ENCODE peak calls at places on chromosomes 12 and 14, in eight cellular contexts. One of them, this sample, is unnamed.

GRCh38 chr14:35399083-35399807 is 5.3 kb downstream of the NFKBIA start:
- DNase-seq in colonic mucosa: no peak
- DNase-seq in astrocyte of the cerebellum: no peak
- DNase-seq in fibroblast of the aortic adventitia: no peak
- DNase-seq in sigmoid colon: no peak
- DNase-seq in tibial artery: no peak
- DNase-seq in uterus: no peak
- DNase-seq in CD4-positive, CD25-positive, alpha-beta regulatory T cell: peak; percentile 14
- DNase-seq in this sample: no peak

GRCh38 chr14:38723954-38724353 is 379.1 kb downstream of the SEC23A start:
- DNase-seq in colonic mucosa: no peak
- DNase-seq in astrocyte of the cerebellum: no peak
- DNase-seq in fibroblast of the aortic adventitia: no peak
- DNase-seq in sigmoid colon: no peak
- DNase-seq in tibial artery: no peak
- DNase-seq in uterus: no peak
- DNase-seq in CD4-positive, CD25-positive, alpha-beta regulatory T cell: no peak
- DNase-seq in this sample: no peak

GRCh38 chr14:51776102-51776894 is 84.1 kb upstream of the GNG2 start:
- DNase-seq in colonic mucosa: peak; percentile 27
- DNase-seq in astrocyte of the cerebellum: peak; percentile 58
- DNase-seq in fibroblast of the aortic adventitia: peak; percentile 79
- DNase-seq in sigmoid colon: peak; percentile 75
- DNase-seq in tibial artery: no peak
- DNase-seq in uterus: peak; percentile 74
- DNase-seq in CD4-positive, CD25-positive, alpha-beta regulatory T cell: peak; percentile 10
- DNase-seq in this sample: peak; percentile 25

GRCh38 chr14:47278233-47278842 is 397.1 kb downstream of the MDGA2 start:
- DNase-seq in colonic mucosa: peak; percentile 57
- DNase-seq in astrocyte of the cerebellum: no peak
- DNase-seq in fibroblast of the aortic adventitia: no peak
- DNase-seq in sigmoid colon: no peak
- DNase-seq in tibial artery: no peak
- DNase-seq in uterus: no peak
- DNase-seq in CD4-positive, CD25-positive, alpha-beta regulatory T cell: no peak
- DNase-seq in this sample: no peak

GRCh38 chr14:89418452-89418851 is 1.4 kb upstream of the FOXN3 start:
- DNase-seq in colonic mucosa: no peak
- DNase-seq in astrocyte of the cerebellum: no peak
- DNase-seq in fibroblast of the aortic adventitia: no peak
- DNase-seq in sigmoid colon: peak; percentile 59
- DNase-seq in tibial artery: no peak
- DNase-seq in uterus: no peak
- DNase-seq in CD4-positive, CD25-positive, alpha-beta regulatory T cell: no peak
- DNase-seq in this sample: no peak

GRCh38 chr12:65016881-65017650 is 104.0 kb downstream of the WIF1 start:
- DNase-seq in colonic mucosa: no peak
- DNase-seq in astrocyte of the cerebellum: no peak
- DNase-seq in fibroblast of the aortic adventitia: no peak
- DNase-seq in sigmoid colon: no peak
- DNase-seq in tibial artery: no peak
- DNase-seq in uterus: no peak
- DNase-seq in CD4-positive, CD25-positive, alpha-beta regulatory T cell: no peak
- DNase-seq in this sample: no peak

GRCh38 chr12:123083661-123084571 is 67.0 kb downstream of the PITPNM2 start:
- DNase-seq in colonic mucosa: no peak
- DNase-seq in astrocyte of the cerebellum: no peak
- DNase-seq in fibroblast of the aortic adventitia: no peak
- DNase-seq in sigmoid colon: no peak
- DNase-seq in tibial artery: no peak
- DNase-seq in uterus: no peak
- DNase-seq in CD4-positive, CD25-positive, alpha-beta regulatory T cell: no peak
- DNase-seq in this sample: no peak

GRCh38 chr12:67943295-67943892 is 45.9 kb upstream of the IFNG-AS1 start:
- DNase-seq in colonic mucosa: peak; percentile 86
- DNase-seq in astrocyte of the cerebellum: peak; percentile 75
- DNase-seq in fibroblast of the aortic adventitia: peak; percentile 86
- DNase-seq in sigmoid colon: peak; percentile 80
- DNase-seq in tibial artery: no peak
- DNase-seq in uterus: peak; percentile 37
- DNase-seq in CD4-positive, CD25-positive, alpha-beta regulatory T cell: peak; percentile 66
- DNase-seq in this sample: peak; percentile 78

GRCh38 chr12:52741378-52742195 is 35.6 kb downstream of the KRT76 start:
- DNase-seq in colonic mucosa: peak; percentile 69
- DNase-seq in astrocyte of the cerebellum: peak; percentile 39
- DNase-seq in fibroblast of the aortic adventitia: peak; percentile 61
- DNase-seq in sigmoid colon: no peak
- DNase-seq in tibial artery: no peak
- DNase-seq in uterus: peak; percentile 26
- DNase-seq in CD4-positive, CD25-positive, alpha-beta regulatory T cell: peak; percentile 39
- DNase-seq in this sample: peak; percentile 25

GRCh38 chr14:43754838-43755237 is 752.2 kb downstream of the FSCB start:
- DNase-seq in colonic mucosa: no peak
- DNase-seq in astrocyte of the cerebellum: no peak
- DNase-seq in fibroblast of the aortic adventitia: no peak
- DNase-seq in sigmoid colon: no peak
- DNase-seq in tibial artery: no peak
- DNase-seq in uterus: no peak
- DNase-seq in CD4-positive, CD25-positive, alpha-beta regulatory T cell: no peak
- DNase-seq in this sample: no peak

DNA sequence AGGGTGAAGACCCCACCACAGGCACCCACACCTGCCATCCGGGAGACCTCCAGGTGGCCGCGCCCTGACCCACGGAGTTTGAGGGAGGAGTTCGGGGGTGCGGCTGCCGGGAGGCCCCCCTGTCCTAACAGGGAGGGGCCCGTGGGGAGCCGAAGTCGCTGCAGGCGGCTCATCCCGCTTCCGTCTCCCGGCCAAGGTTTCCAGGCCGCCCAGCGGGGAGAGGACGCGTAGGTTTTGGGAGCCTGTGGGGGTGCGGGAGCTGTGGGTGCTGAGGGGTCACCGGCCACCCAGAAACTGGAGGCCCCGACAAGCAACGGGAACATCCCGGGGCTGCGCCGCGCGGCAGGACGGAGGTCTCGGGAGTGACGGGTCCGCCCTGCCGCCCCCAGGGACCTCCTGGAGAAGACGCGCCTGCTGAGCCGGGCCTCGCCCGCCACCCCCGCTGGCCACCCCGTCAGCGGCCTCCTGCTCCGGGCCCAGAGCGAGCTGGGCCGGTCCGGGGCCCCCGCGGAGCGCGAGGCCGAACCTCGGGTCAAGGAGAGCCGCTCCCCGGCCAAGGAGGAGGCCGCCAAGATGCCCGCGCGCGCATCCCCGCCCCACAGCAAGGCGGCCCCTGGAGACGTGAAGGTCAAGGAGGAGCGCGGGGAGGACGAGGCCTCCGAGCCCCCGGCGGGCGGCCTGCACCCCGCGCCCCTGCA is 27.7 kb downstream of the LRCOL1 start:
- DNase-seq in colonic mucosa: no peak
- DNase-seq in astrocyte of the cerebellum: no peak
- DNase-seq in fibroblast of the aortic adventitia: no peak
- DNase-seq in sigmoid colon: no peak
- DNase-seq in tibial artery: no peak
- DNase-seq in uterus: no peak
- DNase-seq in CD4-positive, CD25-positive, alpha-beta regulatory T cell: no peak
- DNase-seq in this sample: no peak
- H3K4me3 ChIP-seq in colonic mucosa: no peak overlapping the region
- H3K4me3 ChIP-seq in astrocyte of the cerebellum: no peak overlapping the region
- H3K4me3 ChIP-seq in fibroblast of the aortic adventitia: no peak overlapping the region
- H3K4me3 ChIP-seq in sigmoid colon: peak overlapping the region; percentile 27
- H3K4me3 ChIP-seq in tibial artery: peak overlapping the region; percentile 23
- H3K4me3 ChIP-seq in uterus: peak overlapping the region; percentile 7
- H3K4me3 ChIP-seq in CD4-positive, CD25-positive, alpha-beta regulatory T cell: no peak overlapping the region
- H3K4me3 ChIP-seq in this sample: no peak overlapping the region

DNA sequence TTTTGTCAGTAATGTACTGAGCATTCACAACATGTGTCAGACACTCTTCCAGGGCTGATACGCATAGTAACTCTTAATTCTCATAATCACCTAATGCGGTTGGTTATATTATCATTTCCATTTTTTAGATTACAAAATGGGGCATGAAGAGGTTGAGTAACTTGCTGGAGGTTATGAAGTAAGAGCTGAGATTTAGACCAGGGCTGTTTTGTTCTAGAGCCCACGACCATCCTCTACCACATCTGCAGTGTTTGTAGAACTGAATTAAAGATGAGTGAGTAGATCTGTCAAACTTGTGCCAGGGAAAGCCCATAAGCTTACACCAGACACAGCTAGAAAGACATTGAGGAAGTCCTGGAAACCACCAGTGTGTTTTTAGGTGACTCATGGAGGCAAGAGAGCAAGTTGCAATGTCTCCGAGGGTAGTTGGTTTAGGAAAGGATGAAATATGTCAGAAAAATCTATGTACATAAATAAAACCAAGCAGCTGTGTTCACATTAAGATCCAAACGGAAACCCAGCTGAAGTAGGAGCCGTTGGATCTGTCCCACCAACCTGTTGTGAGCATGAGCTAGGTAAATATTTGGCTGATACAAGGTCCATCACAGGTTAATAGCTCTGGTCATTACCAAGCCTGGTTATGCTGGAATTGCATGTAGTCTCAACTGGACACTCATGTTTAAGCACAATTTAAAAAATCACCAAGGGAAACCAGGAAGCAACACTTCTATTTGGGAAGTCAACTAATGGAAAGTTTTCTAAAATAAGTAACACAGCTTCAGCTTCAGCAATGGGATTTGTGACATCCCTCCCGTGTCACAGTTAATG is 49.9 kb upstream of the PLEKHG3 start:
- DNase-seq in colonic mucosa: no peak
- DNase-seq in astrocyte of the cerebellum: peak; percentile 47
- DNase-seq in fibroblast of the aortic adventitia: peak; percentile 74
- DNase-seq in sigmoid colon: no peak
- DNase-seq in tibial artery: no peak
- DNase-seq in uterus: no peak
- DNase-seq in CD4-positive, CD25-positive, alpha-beta regulatory T cell: no peak
- DNase-seq in this sample: no peak
- H3K4me3 ChIP-seq in colonic mucosa: no peak overlapping the region
- H3K4me3 ChIP-seq in astrocyte of the cerebellum: no peak overlapping the region
- H3K4me3 ChIP-seq in fibroblast of the aortic adventitia: no peak overlapping the region
- H3K4me3 ChIP-seq in sigmoid colon: no peak overlapping the region
- H3K4me3 ChIP-seq in tibial artery: no peak overlapping the region
- H3K4me3 ChIP-seq in uterus: no peak overlapping the region
- H3K4me3 ChIP-seq in CD4-positive, CD25-positive, alpha-beta regulatory T cell: no peak overlapping the region
- H3K4me3 ChIP-seq in this sample: no peak overlapping the region

DNA sequence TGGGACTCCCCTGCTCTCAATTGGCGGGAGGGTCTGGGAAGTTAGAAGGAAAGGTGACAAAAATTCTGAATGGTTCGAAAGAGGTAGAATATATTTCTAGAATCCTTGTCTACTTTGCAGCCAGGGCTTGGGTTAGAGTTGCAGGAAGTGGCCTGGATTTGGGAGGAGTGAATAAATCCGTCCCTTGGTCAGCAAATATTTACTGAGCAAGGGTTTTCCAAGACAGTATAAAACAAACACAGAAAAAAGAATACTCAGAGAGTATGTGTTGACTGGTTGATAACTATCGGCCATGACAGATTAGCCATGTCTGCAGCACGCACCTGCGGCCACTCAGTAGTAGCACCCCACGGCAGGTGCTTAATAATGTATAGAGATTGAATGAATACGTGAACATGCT is 3.5 kb downstream of the LAG3 start:
- DNase-seq in colonic mucosa: no peak
- DNase-seq in astrocyte of the cerebellum: no peak
- DNase-seq in fibroblast of the aortic adventitia: no peak
- DNase-seq in sigmoid colon: no peak
- DNase-seq in tibial artery: no peak
- DNase-seq in uterus: no peak
- DNase-seq in CD4-positive, CD25-positive, alpha-beta regulatory T cell: no peak
- DNase-seq in this sample: no peak
- H3K4me3 ChIP-seq in colonic mucosa: no peak overlapping the region
- H3K4me3 ChIP-seq in astrocyte of the cerebellum: no peak overlapping the region
- H3K4me3 ChIP-seq in fibroblast of the aortic adventitia: no peak overlapping the region
- H3K4me3 ChIP-seq in sigmoid colon: no peak overlapping the region
- H3K4me3 ChIP-seq in tibial artery: no peak overlapping the region
- H3K4me3 ChIP-seq in uterus: no peak overlapping the region
- H3K4me3 ChIP-seq in CD4-positive, CD25-positive, alpha-beta regulatory T cell: no peak overlapping the region
- H3K4me3 ChIP-seq in this sample: no peak overlapping the region

DNA sequence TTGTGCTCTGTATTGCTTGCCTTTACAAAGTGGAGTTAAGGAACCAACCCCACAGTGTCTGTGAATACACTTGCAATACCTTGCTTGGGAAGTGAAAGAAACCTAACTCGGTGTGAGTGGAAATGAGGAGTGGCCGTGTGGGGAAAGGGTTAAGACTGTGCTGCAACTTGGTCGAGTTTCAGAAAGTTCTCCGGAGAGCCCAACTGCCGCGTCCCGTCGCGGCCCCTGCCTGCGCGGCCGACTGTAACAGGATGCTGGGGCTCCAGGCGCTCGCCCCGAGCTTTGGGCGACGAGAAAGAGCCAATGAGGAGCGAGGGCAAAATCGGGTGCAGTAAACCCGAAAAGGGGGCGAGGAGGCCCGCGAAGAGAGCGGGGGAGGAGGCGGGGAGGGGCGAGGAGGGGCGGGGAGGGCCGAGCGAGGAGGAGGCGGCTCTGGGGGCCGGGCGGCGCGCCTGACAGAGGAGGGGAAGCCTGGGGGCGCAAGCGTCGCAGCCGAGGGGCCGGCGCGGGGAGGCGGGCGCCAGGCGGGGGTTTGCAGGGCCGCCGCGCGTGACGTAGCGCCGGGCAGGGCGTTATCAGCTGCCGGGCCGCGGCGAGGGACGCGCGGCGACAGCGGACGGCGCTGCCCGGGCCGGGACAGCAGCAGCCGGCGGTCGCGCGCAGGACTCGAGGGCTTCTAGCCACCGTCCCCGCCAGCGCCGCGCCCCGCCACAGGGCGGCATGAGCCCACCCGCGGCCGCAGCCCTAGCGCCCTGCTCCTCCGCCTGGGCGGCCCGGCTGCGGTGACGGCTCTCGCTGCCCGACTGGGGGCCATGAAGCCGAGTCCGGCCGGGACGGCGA is at the start of gene DACT1:
- DNase-seq in colonic mucosa: peak; percentile 59
- DNase-seq in astrocyte of the cerebellum: peak; percentile 56
- DNase-seq in fibroblast of the aortic adventitia: peak; percentile 88
- DNase-seq in sigmoid colon: peak; percentile 84
- DNase-seq in tibial artery: peak; percentile 81
- DNase-seq in uterus: peak; percentile 79
- DNase-seq in CD4-positive, CD25-positive, alpha-beta regulatory T cell: peak; percentile 4
- DNase-seq in this sample: peak; percentile 45
- H3K4me3 ChIP-seq in colonic mucosa: peak within 1 kb of the TSS; percentile 81
- H3K4me3 ChIP-seq in astrocyte of the cerebellum: peak within 1 kb of the TSS; percentile 77
- H3K4me3 ChIP-seq in fibroblast of the aortic adventitia: peak within 1 kb of the TSS; percentile 86
- H3K4me3 ChIP-seq in sigmoid colon: peak within 1 kb of the TSS; percentile 76
- H3K4me3 ChIP-seq in tibial artery: peak within 1 kb of the TSS; percentile 95
- H3K4me3 ChIP-seq in uterus: peak within 1 kb of the TSS; percentile 95
- H3K4me3 ChIP-seq in CD4-positive, CD25-positive, alpha-beta regulatory T cell: peak within 1 kb of the TSS; percentile 66
- H3K4me3 ChIP-seq in this sample: peak within 1 kb of the TSS; percentile 58

DNA sequence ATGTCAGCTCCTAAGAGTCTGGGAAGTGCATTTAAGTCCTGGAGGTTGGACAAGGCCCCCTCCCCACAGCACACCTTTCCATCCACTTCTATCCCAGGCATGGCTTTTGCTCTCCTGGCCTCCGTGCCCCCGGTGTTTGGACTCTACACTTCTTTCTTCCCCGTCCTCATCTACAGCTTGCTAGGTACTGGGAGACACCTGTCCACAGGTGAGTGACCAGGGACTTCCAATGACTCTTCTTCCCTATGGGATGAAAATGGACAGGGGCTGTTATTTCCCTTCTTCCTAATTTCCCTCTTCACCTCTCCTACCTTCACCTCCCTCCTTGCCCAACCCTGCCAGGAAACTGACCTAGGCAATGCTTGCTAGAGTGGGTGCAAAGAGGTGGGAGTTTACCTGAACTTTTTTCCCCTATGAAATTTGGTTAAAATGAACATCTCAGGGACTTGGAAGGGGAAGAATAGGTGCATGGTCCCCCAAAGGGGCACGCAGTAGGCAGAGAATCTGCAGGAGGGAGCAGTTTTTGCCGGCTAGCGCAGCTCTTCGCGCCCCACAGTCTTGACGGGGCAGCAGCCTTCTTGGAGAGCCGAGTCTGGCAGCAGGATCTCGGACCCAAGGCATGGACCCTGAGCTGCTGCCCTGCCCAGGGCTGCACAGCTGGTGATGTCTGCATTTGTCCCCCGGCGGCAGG is 9.2 kb downstream of the ARHGEF25 start:
- DNase-seq in colonic mucosa: no peak
- DNase-seq in astrocyte of the cerebellum: no peak
- DNase-seq in fibroblast of the aortic adventitia: no peak
- DNase-seq in sigmoid colon: no peak
- DNase-seq in tibial artery: no peak
- DNase-seq in uterus: no peak
- DNase-seq in CD4-positive, CD25-positive, alpha-beta regulatory T cell: no peak
- DNase-seq in this sample: no peak
- H3K4me3 ChIP-seq in colonic mucosa: no peak overlapping the region
- H3K4me3 ChIP-seq in astrocyte of the cerebellum: no peak overlapping the region
- H3K4me3 ChIP-seq in fibroblast of the aortic adventitia: no peak overlapping the region
- H3K4me3 ChIP-seq in sigmoid colon: no peak overlapping the region
- H3K4me3 ChIP-seq in tibial artery: no peak overlapping the region
- H3K4me3 ChIP-seq in uterus: no peak overlapping the region
- H3K4me3 ChIP-seq in CD4-positive, CD25-positive, alpha-beta regulatory T cell: no peak overlapping the region
- H3K4me3 ChIP-seq in this sample: no peak overlapping the region

This sample was measured in prostate gland.